ENCODE peak calls at places on chromosomes 4 and X, in five cellular contexts. One of them, this sample, is unnamed.

GRCh38 chrX:120457766-120458180 is 11.3 kb downstream of the LAMP2 start:
- DNase-seq in PC-3: peak; percentile 90
- DNase-seq in GM23248: peak; percentile 87
- DNase-seq in neural progenitor cell: no peak
- DNase-seq in GM23338: no peak
- DNase-seq in this sample: peak; percentile 15

GRCh38 chr4:83255584-83255983 is 29.0 kb downstream of the COQ2 start:
- DNase-seq in PC-3: peak; percentile 89
- DNase-seq in GM23248: peak; percentile 37
- DNase-seq in neural progenitor cell: no peak
- DNase-seq in GM23338: no peak
- DNase-seq in this sample: peak; percentile 56

GRCh38 chr4:1720163-1720983 is 750 bp downstream of the TMEM129 start:
- DNase-seq in PC-3: no peak
- DNase-seq in GM23248: peak; percentile 77
- DNase-seq in neural progenitor cell: peak; percentile 77
- DNase-seq in GM23338: peak; percentile 54
- DNase-seq in this sample: peak; percentile 77

GRCh38 chrX:54248309-54248708 is 65.3 kb upstream of the FAM120C start:
- DNase-seq in PC-3: peak; percentile 61
- DNase-seq in GM23248: peak; percentile 54
- DNase-seq in neural progenitor cell: no peak
- DNase-seq in GM23338: peak; percentile 8
- DNase-seq in this sample: peak; percentile 33

GRCh38 chr4:98516441-98517323 is 141.7 kb downstream of the TSPAN5 start:
- DNase-seq in PC-3: no peak
- DNase-seq in GM23248: peak; percentile 48
- DNase-seq in neural progenitor cell: no peak
- DNase-seq in GM23338: no peak
- DNase-seq in this sample: no peak

GRCh38 chrX:42220722-42221121 is 297.4 kb upstream of the CASK start:
- DNase-seq in PC-3: no peak
- DNase-seq in GM23248: no peak
- DNase-seq in neural progenitor cell: no peak
- DNase-seq in GM23338: no peak
- DNase-seq in this sample: no peak

GRCh38 chr4:94889961-94890360 is 132.2 kb downstream of the BMPR1B start:
- DNase-seq in PC-3: no peak
- DNase-seq in GM23248: peak; percentile 32
- DNase-seq in neural progenitor cell: no peak
- DNase-seq in GM23338: peak; percentile 25
- DNase-seq in this sample: peak; percentile 6

GRCh38 chr4:41644288-41644914 is 104.1 kb downstream of the PHOX2B start:
- DNase-seq in PC-3: no peak
- DNase-seq in GM23248: peak; percentile 55
- DNase-seq in neural progenitor cell: peak; percentile 92
- DNase-seq in GM23338: peak; percentile 90
- DNase-seq in this sample: peak; percentile 84

GRCh38 chr4:13452927-13453579 is 31.1 kb downstream of the RAB28 start:
- DNase-seq in PC-3: no peak
- DNase-seq in GM23248: no peak
- DNase-seq in neural progenitor cell: no peak
- DNase-seq in GM23338: no peak
- DNase-seq in this sample: no peak

GRCh38 chr4:48203819-48204218 is 65.8 kb downstream of the TEC start:
- DNase-seq in PC-3: no peak
- DNase-seq in GM23248: no peak
- DNase-seq in neural progenitor cell: no peak
- DNase-seq in GM23338: no peak
- DNase-seq in this sample: no peak

GRCh38 chrX:77446029-77446585 is 1.1 kb upstream of the FGF16 start:
- DNase-seq in PC-3: no peak
- DNase-seq in GM23248: no peak
- DNase-seq in neural progenitor cell: peak; percentile 48
- DNase-seq in GM23338: peak; percentile 54
- DNase-seq in this sample: peak; percentile 13

GRCh38 chr4:3013323-3013722 is 50.0 kb downstream of the GRK4 start:
- DNase-seq in PC-3: no peak
- DNase-seq in GM23248: no peak
- DNase-seq in neural progenitor cell: no peak
- DNase-seq in GM23338: no peak
- DNase-seq in this sample: no peak

GRCh38 chrX:17375631-17376380 is 806 bp downstream of the NHS start:
- DNase-seq in PC-3: peak; percentile 43
- DNase-seq in GM23248: peak; percentile 65
- DNase-seq in neural progenitor cell: peak; percentile 62
- DNase-seq in GM23338: peak; percentile 36
- DNase-seq in this sample: peak; percentile 46

GRCh38 chr4:25951390-25951952 is 37.5 kb downstream of the SMIM20 start:
- DNase-seq in PC-3: no peak
- DNase-seq in GM23248: no peak
- DNase-seq in neural progenitor cell: no peak
- DNase-seq in GM23338: no peak
- DNase-seq in this sample: no peak

GRCh38 chr4:138707746-138708145 is 307.8 kb upstream of the NOCT start:
- DNase-seq in PC-3: no peak
- DNase-seq in GM23248: peak; percentile 72
- DNase-seq in neural progenitor cell: no peak
- DNase-seq in GM23338: no peak
- DNase-seq in this sample: no peak

GRCh38 chr4:121073672-121074386 is 1.5 kb upstream of the NDNF start:
- DNase-seq in PC-3: no peak
- DNase-seq in GM23248: no peak
- DNase-seq in neural progenitor cell: no peak
- DNase-seq in GM23338: peak; percentile 51
- DNase-seq in this sample: peak; percentile 46

GRCh38 chr4:154456889-154457288 is 34.7 kb downstream of the DCHS2 start:
- DNase-seq in PC-3: no peak
- DNase-seq in GM23248: no peak
- DNase-seq in neural progenitor cell: no peak
- DNase-seq in GM23338: no peak
- DNase-seq in this sample: no peak

GRCh38 chrX:17028381-17028780 is 81.9 kb downstream of the REPS2 start:
- DNase-seq in PC-3: no peak
- DNase-seq in GM23248: no peak
- DNase-seq in neural progenitor cell: no peak
- DNase-seq in GM23338: no peak
- DNase-seq in this sample: no peak

GRCh38 chr4:49032440-49033161 is 46.5 kb downstream of the CWH43 start:
- DNase-seq in PC-3: peak; percentile 54
- DNase-seq in GM23248: peak; percentile 36
- DNase-seq in neural progenitor cell: no peak
- DNase-seq in GM23338: peak; percentile 37
- DNase-seq in this sample: no peak

GRCh38 chr4:119113033-119113655 is 22.5 kb upstream of the MYOZ2 start:
- DNase-seq in PC-3: peak; percentile 88
- DNase-seq in GM23248: peak; percentile 95
- DNase-seq in neural progenitor cell: no peak
- DNase-seq in GM23338: no peak
- DNase-seq in this sample: peak; percentile 49

GRCh38 chr4:40627540-40627939 is 2.1 kb downstream of the RBM47 start:
- DNase-seq in PC-3: no peak
- DNase-seq in GM23248: no peak
- DNase-seq in neural progenitor cell: no peak
- DNase-seq in GM23338: no peak
- DNase-seq in this sample: no peak

GRCh38 chrX:48513670-48514069 is 4.9 kb downstream of the PORCN start:
- DNase-seq in PC-3: no peak
- DNase-seq in GM23248: no peak
- DNase-seq in neural progenitor cell: no peak
- DNase-seq in GM23338: no peak
- DNase-seq in this sample: no peak

GRCh38 chrX:135484636-135485289 is 35.7 kb upstream of the INTS6L start:
- DNase-seq in PC-3: peak; percentile 55
- DNase-seq in GM23248: peak; percentile 63
- DNase-seq in neural progenitor cell: peak; percentile 31
- DNase-seq in GM23338: peak; percentile 27
- DNase-seq in this sample: peak; percentile 45

GRCh38 chr4:25779021-25779420 is 83.8 kb downstream of the SEL1L3 start:
- DNase-seq in PC-3: peak; percentile 63
- DNase-seq in GM23248: peak; percentile 58
- DNase-seq in neural progenitor cell: no peak
- DNase-seq in GM23338: no peak
- DNase-seq in this sample: no peak

GRCh38 chrX:129833153-129834004 is 10.3 kb downstream of the ZDHHC9 start:
- DNase-seq in PC-3: no peak
- DNase-seq in GM23248: peak; percentile 67
- DNase-seq in neural progenitor cell: no peak
- DNase-seq in GM23338: no peak
- DNase-seq in this sample: no peak

GRCh38 chrX:134396174-134396573 is 63.8 kb upstream of the HPRT1 start:
- DNase-seq in PC-3: peak; percentile 37
- DNase-seq in GM23248: peak; percentile 45
- DNase-seq in neural progenitor cell: peak; percentile 2
- DNase-seq in GM23338: peak; percentile 12
- DNase-seq in this sample: no peak

GRCh38 chrX:28188526-28188925 is 207.3 kb upstream of the DCAF8L1 start:
- DNase-seq in PC-3: peak; percentile 22
- DNase-seq in GM23248: no peak
- DNase-seq in neural progenitor cell: no peak
- DNase-seq in GM23338: no peak
- DNase-seq in this sample: no peak

GRCh38 chrX:81195712-81196111 is 6.0 kb downstream of the HMGN5 start:
- DNase-seq in PC-3: peak; percentile 75
- DNase-seq in GM23248: peak; percentile 65
- DNase-seq in neural progenitor cell: peak; percentile 60
- DNase-seq in GM23338: peak; percentile 75
- DNase-seq in this sample: peak; percentile 61

GRCh38 chr4:37652747-37653527 is 33.2 kb downstream of the RELL1 start:
- DNase-seq in PC-3: no peak
- DNase-seq in GM23248: no peak
- DNase-seq in neural progenitor cell: no peak
- DNase-seq in GM23338: no peak
- DNase-seq in this sample: no peak

GRCh38 chr4:80925293-80925692 is 105.2 kb upstream of the BMP3 start:
- DNase-seq in PC-3: no peak
- DNase-seq in GM23248: no peak
- DNase-seq in neural progenitor cell: no peak
- DNase-seq in GM23338: no peak
- DNase-seq in this sample: no peak

GRCh38 chrX:106726485-106727437 is at the start of gene RNF128:
- DNase-seq in PC-3: peak; percentile 43
- DNase-seq in GM23248: peak; percentile 62
- DNase-seq in neural progenitor cell: peak; percentile 83
- DNase-seq in GM23338: peak; percentile 89
- DNase-seq in this sample: peak; percentile 76
- TF ChIP-seq EZH2 in PC-3: peak; percentile 63
- TF ChIP-seq EZH2 in GM23248: no peak
- TF ChIP-seq EZH2 in neural progenitor cell: peak; percentile 57
- TF ChIP-seq EZH2 in GM23338: no peak
- TF ChIP-seq EZH2 in this sample: no peak

GRCh38 chr4:51894246-51894645 is 51.3 kb downstream of the DCUN1D4 start:
- DNase-seq in PC-3: peak; percentile 90
- DNase-seq in GM23248: peak; percentile 44
- DNase-seq in neural progenitor cell: no peak
- DNase-seq in GM23338: no peak
- DNase-seq in this sample: no peak

GRCh38 chr4:51895816-51896408 is 53.0 kb downstream of the DCUN1D4 start:
- DNase-seq in PC-3: peak; percentile 80
- DNase-seq in GM23248: peak; percentile 83
- DNase-seq in neural progenitor cell: peak; percentile 84
- DNase-seq in GM23338: peak; percentile 85
- DNase-seq in this sample: peak; percentile 82

GRCh38 chr4:51890760-51891159 is 47.8 kb downstream of the DCUN1D4 start:
- DNase-seq in PC-3: no peak
- DNase-seq in GM23248: no peak
- DNase-seq in neural progenitor cell: no peak
- DNase-seq in GM23338: no peak
- DNase-seq in this sample: no peak

DNA sequence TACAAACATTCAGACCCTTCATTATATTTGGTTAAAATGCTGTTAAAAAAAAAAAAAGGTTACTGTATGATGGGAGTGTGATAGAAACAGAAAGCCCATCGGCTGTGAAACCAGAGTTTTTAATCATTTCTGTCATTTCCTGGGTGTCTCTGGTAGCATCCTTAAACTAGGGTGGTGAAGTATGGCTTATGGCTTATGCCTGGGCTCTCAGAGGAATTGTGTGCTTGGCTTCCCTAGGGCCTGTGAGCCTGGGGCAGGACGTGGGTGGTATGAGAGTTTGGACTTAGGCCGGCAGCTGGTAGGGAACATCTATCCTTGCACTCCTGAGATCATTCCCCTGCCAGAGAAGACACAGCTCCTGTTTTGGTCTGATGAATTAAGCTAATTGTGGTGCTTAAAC is 52.2 kb downstream of the DCUN1D4 start:
- DNase-seq in PC-3: no peak
- DNase-seq in GM23248: no peak
- DNase-seq in neural progenitor cell: no peak
- DNase-seq in GM23338: no peak
- DNase-seq in this sample: no peak
- TF ChIP-seq EZH2phosphoT487 in PC-3: no peak
- TF ChIP-seq EZH2phosphoT487 in GM23248: no peak
- TF ChIP-seq EZH2phosphoT487 in neural progenitor cell: no peak
- TF ChIP-seq EZH2phosphoT487 in GM23338: no peak
- TF ChIP-seq EZH2phosphoT487 in this sample: no peak

DNA sequence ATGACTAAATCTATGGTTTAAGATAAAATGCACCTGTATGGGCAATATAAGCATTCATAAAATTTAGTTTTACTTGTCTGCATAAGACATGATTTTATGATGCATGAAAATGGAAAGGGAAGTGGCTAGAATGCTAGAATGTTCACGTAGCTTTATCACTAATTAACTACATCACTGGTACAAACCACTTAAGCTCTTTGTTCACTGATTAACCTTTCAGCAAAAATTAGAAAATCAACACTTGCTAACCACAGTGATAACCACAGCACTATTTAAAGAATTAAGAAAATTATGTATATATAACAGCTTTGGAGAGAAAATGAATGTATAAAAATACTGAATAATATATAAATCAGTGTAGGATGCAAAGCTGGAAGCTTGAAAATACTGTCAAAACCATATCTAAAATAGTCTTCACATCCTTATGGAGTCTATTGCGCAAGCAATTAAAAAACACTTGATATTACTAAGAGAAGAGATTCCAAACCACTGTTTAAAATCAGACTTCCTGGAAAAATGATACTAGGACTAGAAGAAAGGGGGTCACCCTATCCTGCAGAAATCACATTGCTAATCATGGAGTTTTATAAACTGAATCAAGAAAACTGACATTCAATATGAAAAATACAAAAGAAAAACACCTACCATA is 51.9 kb downstream of the EFHC2 start:
- DNase-seq in PC-3: no peak
- DNase-seq in GM23248: no peak
- DNase-seq in neural progenitor cell: no peak
- DNase-seq in GM23338: no peak
- DNase-seq in this sample: no peak
- TF ChIP-seq EZH2 in PC-3: no peak
- TF ChIP-seq EZH2 in GM23248: no peak
- TF ChIP-seq EZH2 in neural progenitor cell: no peak
- TF ChIP-seq EZH2 in GM23338: no peak
- TF ChIP-seq EZH2 in this sample: no peak

DNA sequence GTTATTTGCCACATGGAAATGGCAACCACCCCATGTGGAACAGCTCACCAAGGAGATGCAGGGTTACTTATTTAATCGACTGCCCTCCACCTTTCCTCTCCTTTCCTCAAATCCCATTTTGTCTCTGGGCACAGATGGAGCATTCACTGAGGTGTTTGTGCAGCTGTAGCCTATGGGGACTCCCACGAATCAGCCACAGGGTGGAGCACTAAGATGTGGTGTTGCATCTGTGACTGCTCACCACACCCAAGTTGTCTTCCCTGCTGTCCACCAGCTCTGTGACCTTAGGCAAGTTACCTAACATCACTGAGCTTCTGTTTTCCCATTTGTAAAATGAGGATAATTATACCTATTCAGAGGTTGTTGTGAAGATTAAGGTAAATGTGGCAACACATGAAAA is 252.4 kb upstream of the CPEB2 start:
- DNase-seq in PC-3: peak; percentile 60
- DNase-seq in GM23248: peak; percentile 30
- DNase-seq in neural progenitor cell: peak; percentile 35
- DNase-seq in GM23338: peak; percentile 30
- DNase-seq in this sample: peak; percentile 16
- TF ChIP-seq EZH2phosphoT487 in PC-3: no peak
- TF ChIP-seq EZH2phosphoT487 in GM23248: no peak
- TF ChIP-seq EZH2phosphoT487 in neural progenitor cell: no peak
- TF ChIP-seq EZH2phosphoT487 in GM23338: no peak
- TF ChIP-seq EZH2phosphoT487 in this sample: no peak